ENCODE peak calls at places on chromosomes 13 and 19, in seven cellular contexts. X is H54; U is substantia nigra; T is activated effector memory CD4-positive, alpha-beta T cell treated with anti-CD3 and anti-CD28 coated beads, Interleukin-2, amount 50 U/mL, for 16 hours; Z is Peyer's patch; H is Ammon's horn; K is stimulated activated CD4-positive, alpha-beta T cell treated with anti-CD3 and anti-CD28 coated beads, Interleukin-1b, Interleukin-23, amount 100 ng/mL, for 1 hour. Q is an unnamed sample.

GRCh38 chr19:30593975-30594925 is 222.1 kb downstream of the ZNF536 start:
- DNase-seq in H (no peak), X (no peak), U (no peak), Z (no peak), K (no peak), T (no peak), Q (no peak)

GRCh38 chr13:112891477-112892401 is 77.3 kb upstream of the MCF2L start:
- DNase-seq in K (no peak), X (no peak), H (no peak), T (no peak), Z (no peak), U (no peak), Q (no peak)

GRCh38 chr19:6767081-6767356 is 216 bp downstream of the SH2D3A start:
- DNase-seq in X (no peak), H (no peak), K (no peak), T (no peak), U (no peak), Z (no peak), Q (no peak)

GRCh38 chr19:10872551-10873107 is 1.3 kb downstream of the CARM1 start:
- DNase-seq in H (no peak), K (no peak), Z (no peak), X (no peak), U (no peak), T (no peak), Q (no peak)

GRCh38 chr19:23318143-23318542 is 67.9 kb upstream of the ZNF724 start:
- DNase-seq in K (no peak), U (no peak), Z (no peak), T (no peak), X (no peak), H (peak), Q (no peak)

GRCh38 chr13:28530729-28531194 is 35.8 kb upstream of the FLT1 start:
- DNase-seq in U (no peak), X (no peak), T (no peak), K (no peak), Z (no peak), H (no peak), Q (no peak)

GRCh38 chr13:71864981-71865857 is 1.8 kb downstream of the DACH1 start:
- DNase-seq in H (peak), K (no peak), X (no peak), Z (peak), U (no peak), T (no peak), Q (peak)

GRCh38 chr19:47437500-47437899 is 18.2 kb upstream of the MEIS3 start:
- DNase-seq in U (no peak), T (no peak), H (no peak), X (no peak), Z (no peak), K (no peak), Q (no peak)

GRCh38 chr19:14413765-14414171 is 5.4 kb downstream of the DDX39A start:
- DNase-seq in U (no peak), K (no peak), T (no peak), Z (no peak), H (no peak), X (no peak), Q (no peak)

GRCh38 chr19:38093587-38093986 is 130.4 kb downstream of the DPF1 start:
- DNase-seq in K (no peak), U (peak), T (no peak), X (no peak), Z (no peak), H (peak), Q (no peak)

GRCh38 chr19:29247912-29248311 is 35.0 kb upstream of the UQCRFS1 start:
- DNase-seq in K (no peak), Z (no peak), H (no peak), X (no peak), T (no peak), U (no peak), Q (no peak)

GRCh38 chr19:2409352-2409912 is 18.0 kb downstream of the TIMM13 start:
- DNase-seq in T (no peak), U (no peak), K (no peak), Z (no peak), H (no peak), X (no peak), Q (no peak)

GRCh38 chr13:102805680-102806079 is 6.8 kb downstream of the BIVM start:
- DNase-seq in K (no peak), Z (no peak), T (no peak), U (no peak), X (no peak), H (no peak), Q (no peak)

GRCh38 chr19:12749938-12750521 is 1.6 kb upstream of the BEST2 start:
- DNase-seq in H (no peak), T (no peak), Z (peak), K (no peak), U (no peak), X (no peak), Q (no peak)

GRCh38 chr13:51220706-51221105 is 1.5 kb upstream of the FAM124A start:
- DNase-seq in Z (no peak), T (no peak), X (no peak), U (no peak), H (no peak), K (no peak), Q (no peak)

GRCh38 chr19:18233224-18233825 is 7.1 kb upstream of the PDE4C start:
- DNase-seq in U (no peak), Z (peak), K (peak), X (no peak), H (peak), T (peak), Q (peak)

GRCh38 chr13:114319441-114319871 is 5.2 kb downstream of the CHAMP1 start:
- DNase-seq in U (no peak), Z (no peak), T (no peak), X (peak), K (no peak), H (no peak), Q (no peak)

GRCh38 chr19:2288743-2289713 is 7.1 kb upstream of the PEAK3 start:
- DNase-seq in U (no peak), K (no peak), Z (no peak), T (no peak), X (no peak), H (no peak), Q (no peak)

GRCh38 chr19:13083627-13084026 is 19.0 kb downstream of the LYL1 start:
- DNase-seq in H (peak), K (no peak), T (no peak), U (no peak), X (no peak), Z (no peak), Q (no peak)

GRCh38 chr19:21569497-21569870 is 64.1 kb downstream of the ZNF429 start:
- DNase-seq in U (no peak), T (peak), H (peak), Z (peak), K (peak), X (no peak), Q (no peak)

GRCh38 chr19:55406869-55407624 is 541 bp downstream of the UBE2S start:
- DNase-seq in K (no peak), H (no peak), U (peak), Z (peak), T (peak), X (no peak), Q (no peak)

GRCh38 chr19:4388171-4389063 is 11.9 kb downstream of the SH3GL1 start:
- DNase-seq in Z (no peak), X (no peak), U (peak), K (no peak), T (no peak), H (no peak), Q (no peak)

GRCh38 chr13:79735228-79735627 is 254.3 kb downstream of the NDFIP2 start:
- DNase-seq in U (no peak), T (no peak), H (no peak), X (no peak), Z (no peak), K (no peak), Q (no peak)

GRCh38 chr13:80359459-80360297 is 18.8 kb upstream of the SPRY2 start:
- DNase-seq in X (no peak), U (no peak), T (no peak), Z (no peak), K (no peak), H (no peak), Q (no peak)

GRCh38 chr13:110758195-110758594 is 44.7 kb downstream of the ING1 start:
- DNase-seq in Z (no peak), H (no peak), X (no peak), U (no peak), K (no peak), T (no peak), Q (no peak)

GRCh38 chr13:28458604-28459003 is 36.3 kb downstream of the FLT1 start:
- DNase-seq in U (no peak), Z (no peak), T (no peak), H (no peak), K (no peak), X (no peak), Q (no peak)

GRCh38 chr19:3554254-3555083 is 2.9 kb downstream of the MFSD12 start:
- DNase-seq in X (no peak), Z (peak), U (no peak), K (no peak), T (peak), H (no peak), Q (no peak)

GRCh38 chr19:56217039-56217949 is 15.2 kb downstream of the ZSCAN5C start:
- DNase-seq in X (no peak), K (no peak), U (no peak), Z (no peak), H (peak), T (no peak), Q (no peak)

GRCh38 chr13:20525144-20525600 is 485 bp downstream of the CRYL1 start:
- DNase-seq in T (peak), Z (peak), K (no peak), U (peak), H (peak), X (no peak), Q (peak)

GRCh38 chr19:16027528-16027927 is 48.8 kb upstream of the TPM4 start:
- DNase-seq in Z (no peak), K (no peak), H (no peak), X (no peak), U (no peak), T (no peak), Q (no peak)

GRCh38 chr19:12899891-12900518 is 9.0 kb downstream of the GCDH start:
- DNase-seq in X (no peak), Z (no peak), H (no peak), U (no peak), K (no peak), T (no peak), Q (no peak)

GRCh38 chr19:10691178-10691881 is 9.9 kb upstream of the QTRT1 start:
- DNase-seq in U (no peak), X (no peak), H (no peak), T (no peak), Z (no peak), K (no peak), Q (no peak)

GRCh38 chr19:38731654-38732301 is 12.5 kb downstream of the CAPN12 start:
- DNase-seq in X (no peak), H (no peak), K (no peak), T (no peak), Z (peak), U (no peak), Q (no peak)